ENCODE peak calls at places on chromosomes 1 and 21, in seven cellular contexts. Z is left ventricle myocardium inferior, M is ovary, X is fibroblast of mammary gland, F is AG04450, A is pancreas, B is cardiac fibroblast. Y is an unnamed sample.
A peak's percentile ranks its signal among the peaks of the same experiment; 100 is the strongest.

GRCh38 chr1:79322511-79323027 is 316.0 kb upstream of the ADGRL4 start:
- DNase-seq in Z (no peak), M (no peak), X (peak; percentile 61), F (no peak), A (no peak), B (peak; percentile 27), Y (no peak)

GRCh38 chr1:59100975-59101374 is 195.9 kb upstream of the FGGY start:
- DNase-seq in Z (no peak), M (no peak), X (no peak), F (no peak), A (no peak), B (no peak), Y (no peak)

GRCh38 chr1:56824956-56825355 is 5.8 kb upstream of the FYB2 start:
- DNase-seq in Z (no peak), M (no peak), X (no peak), F (no peak), A (no peak), B (no peak), Y (no peak)

GRCh38 chr1:60878323-60878722 is 204.0 kb upstream of the NFIA start:
- DNase-seq in Z (no peak), M (no peak), X (no peak), F (no peak), A (no peak), B (no peak), Y (no peak)

GRCh38 chr1:205158048-205158616 is 36.4 kb upstream of the RBBP5 start:
- DNase-seq in Z (no peak), M (no peak), X (no peak), F (no peak), A (no peak), B (no peak), Y (no peak)

GRCh38 chr1:8323706-8324105 is 5.8 kb downstream of the SLC45A1 start:
- DNase-seq in Z (peak; percentile 68), M (no peak), X (no peak), F (no peak), A (no peak), B (no peak), Y (no peak)

GRCh38 chr1:171869097-171869496 is 27.8 kb downstream of the DNM3 start:
- DNase-seq in Z (no peak), M (no peak), X (no peak), F (no peak), A (no peak), B (peak; percentile 15), Y (peak; percentile 7)

GRCh38 chr21:35102488-35103407 is 53.6 kb upstream of the RUNX1 start:
- DNase-seq in Z (peak; percentile 26), M (no peak), X (no peak), F (no peak), A (no peak), B (no peak), Y (no peak)

GRCh38 chr1:85025940-85026339 is 22.4 kb downstream of the MCOLN3 start:
- DNase-seq in Z (no peak), M (no peak), X (no peak), F (no peak), A (no peak), B (no peak), Y (no peak)

GRCh38 chr1:194629011-194629410 is 1442.6 kb upstream of the B3GALT2 start:
- DNase-seq in Z (no peak), M (no peak), X (no peak), F (no peak), A (no peak), B (no peak), Y (no peak)

GRCh38 chr1:111847519-111847918 is 91.8 kb downstream of the DDX20 start:
- DNase-seq in Z (no peak), M (no peak), X (no peak), F (no peak), A (no peak), B (no peak), Y (no peak)

GRCh38 chr1:197424467-197424866 is 156.4 kb downstream of the CRB1 start:
- DNase-seq in Z (no peak), M (no peak), X (no peak), F (no peak), A (no peak), B (no peak), Y (no peak)

GRCh38 chr1:194208674-194209073 is 1022.3 kb upstream of the B3GALT2 start:
- DNase-seq in Z (no peak), M (no peak), X (no peak), F (no peak), A (no peak), B (no peak), Y (no peak)

GRCh38 chr1:153386500-153386901 is 4.4 kb downstream of the S100A8 start:
- DNase-seq in Z (peak; percentile 55), M (no peak), X (no peak), F (no peak), A (no peak), B (no peak), Y (no peak)

GRCh38 chr1:163842546-163842945 is 520.8 kb downstream of the NUF2 start:
- DNase-seq in Z (no peak), M (no peak), X (peak; percentile 51), F (no peak), A (no peak), B (no peak), Y (no peak)

GRCh38 chr1:17700981-17701870 is 53.9 kb upstream of the ACTL8 start:
- DNase-seq in Z (no peak), M (no peak), X (no peak), F (no peak), A (no peak), B (no peak), Y (no peak)

GRCh38 chr1:20458717-20459116 is 27.3 kb downstream of the CAMK2N1 start:
- DNase-seq in Z (no peak), M (no peak), X (no peak), F (no peak), A (no peak), B (no peak), Y (no peak)

GRCh38 chr1:101181930-101182329 is 54.9 kb upstream of the S1PR1 start:
- DNase-seq in Z (no peak), M (no peak), X (peak; percentile 65), F (no peak), A (no peak), B (no peak), Y (no peak)

GRCh38 chr1:202576816-202577215 is 133.4 kb downstream of the SYT2 start:
- DNase-seq in Z (no peak), M (no peak), X (peak; percentile 87), F (peak; percentile 63), A (no peak), B (peak; percentile 92), Y (no peak)

GRCh38 chr1:210251680-210252490 is 19.3 kb downstream of the SERTAD4 start:
- DNase-seq in Z (no peak), M (no peak), X (no peak), F (no peak), A (no peak), B (no peak), Y (no peak)

GRCh38 chr21:42248783-42249597 is 30.1 kb downstream of the ABCG1 start:
- DNase-seq in Z (no peak), M (no peak), X (no peak), F (no peak), A (no peak), B (no peak), Y (no peak)

GRCh38 chr21:42252778-42253340 is 33.9 kb downstream of the ABCG1 start:
- DNase-seq in Z (no peak), M (no peak), X (no peak), F (no peak), A (peak; percentile 67), B (no peak), Y (no peak)

GRCh38 chr21:42252267-42252666 is 33.3 kb downstream of the ABCG1 start:
- DNase-seq in Z (no peak), M (no peak), X (no peak), F (no peak), A (no peak), B (no peak), Y (no peak)

GRCh38 chr21:42251654-42252053 is 32.7 kb downstream of the ABCG1 start:
- DNase-seq in Z (peak; percentile 5), M (no peak), X (no peak), F (no peak), A (no peak), B (no peak), Y (no peak)

GRCh38 chr21:42250422-42251403 is 31.8 kb downstream of the ABCG1 start:
- DNase-seq in Z (no peak), M (no peak), X (no peak), F (no peak), A (no peak), B (no peak), Y (no peak)
- H3K4me3 ChIP-seq in Z (no peak overlapping the region), M (no peak overlapping the region), X (no peak overlapping the region), F (no peak overlapping the region), A (no peak overlapping the region), B (no peak overlapping the region), Y (no peak overlapping the region)

GRCh38 chr1:22024485-22025367 is 23.3 kb downstream of the CELA3A start:
- DNase-seq in Z (peak; percentile 33), M (peak; percentile 55), X (peak; percentile 83), F (peak; percentile 44), A (no peak), B (peak; percentile 90), Y (no peak)
- TF ChIP-seq CTCF in Z (no peak), M (no peak), X (no peak), F (no peak), A (no peak), B (no peak), Y (no peak)

DNA sequence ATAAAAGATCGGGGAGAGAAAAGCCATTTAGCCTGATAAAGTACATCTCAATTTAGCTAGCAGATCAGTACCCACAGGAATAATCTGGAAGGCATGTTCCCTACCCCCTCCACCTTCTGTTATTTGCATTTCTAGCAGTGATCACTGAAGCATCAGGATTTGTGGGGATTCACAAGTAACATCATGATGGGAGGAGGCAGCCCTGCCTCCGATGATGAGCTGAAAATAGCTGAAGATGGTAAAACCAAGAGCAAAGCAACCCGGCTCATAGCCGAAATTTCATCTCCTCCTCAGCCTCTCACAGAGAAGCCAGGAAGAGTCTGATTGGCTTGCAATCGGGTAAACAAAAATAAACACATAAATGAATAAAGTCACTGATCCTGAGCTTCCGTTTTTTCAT is 2.4 kb downstream of the CCSAP start:
- DNase-seq in Z (no peak), M (no peak), X (no peak), F (no peak), A (no peak), B (no peak), Y (no peak)
- H3K4me3 ChIP-seq in Z (no peak overlapping the region), M (no peak overlapping the region), X (no peak overlapping the region), F (no peak overlapping the region), A (no peak overlapping the region), B (no peak overlapping the region), Y (no peak overlapping the region)

GRCh38 chr21:43727571-43728466 is 8.9 kb downstream of the PDXK start:
- DNase-seq in Z (peak; percentile 64), M (peak; percentile 48), X (no peak), F (no peak), A (peak; percentile 43), B (no peak), Y (no peak)
- TF ChIP-seq CTCF in Z (peak; percentile 14), M (no peak), X (no peak), F (no peak), A (no peak), B (no peak), Y (peak; percentile 50)

DNA sequence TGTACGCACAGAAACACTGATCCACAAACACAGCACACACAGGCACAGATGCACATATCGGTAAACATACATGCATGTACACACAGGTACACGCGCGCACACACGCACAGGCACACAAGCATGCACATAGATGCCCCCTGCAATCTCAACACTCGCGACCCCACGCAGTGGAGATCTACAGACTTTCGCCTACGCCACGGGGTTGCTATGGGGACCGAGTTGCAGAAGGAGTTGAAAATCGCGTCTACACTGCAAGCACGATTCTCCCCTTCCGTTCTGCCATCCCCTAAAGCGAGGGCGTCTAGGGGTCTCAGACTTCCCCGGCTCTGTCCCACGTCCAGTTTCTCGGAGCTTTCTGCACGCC is 826 bp downstream of the TRIM17 start:
- DNase-seq in Z (no peak), M (no peak), X (no peak), F (no peak), A (no peak), B (no peak), Y (no peak)
- H3K4me3 ChIP-seq in Z (peak overlapping the region; percentile 64), M (peak overlapping the region; percentile 37), X (peak overlapping the region; percentile 22), F (peak overlapping the region; percentile 52), A (no peak overlapping the region), B (peak overlapping the region; percentile 14), Y (peak overlapping the region; percentile 54)

Y was measured in retinal pigment epithelial cell.